ENCODE peak calls at places on chromosomes 1 and 21, in six cellular contexts. Q is heart right ventricle, F is aorta, D is PC-3, L is breast epithelium, X is heart left ventricle. B is an unnamed sample.

GRCh38 chr21:43374228-43374885 is 52.6 kb downstream of the SIK1 start:
- DNase-seq in X (no peak), L (no peak), D (no peak), F (no peak), Q (no peak), B (no peak)

GRCh38 chr1:70685300-70686286 is 274.5 kb downstream of the CTH start:
- DNase-seq in L (peak; percentile 44), D (peak; percentile 76), Q (peak; percentile 54), F (peak; percentile 72), X (peak; percentile 45), B (peak; percentile 33)

GRCh38 chr1:27161594-27161993 is 6.7 kb upstream of the SLC9A1 start:
- DNase-seq in F (no peak), L (no peak), D (peak; percentile 70), X (no peak), Q (no peak), B (no peak)

GRCh38 chr1:237864338-237865244 is 26.1 kb downstream of the ZP4 start:
- DNase-seq in Q (peak; percentile 58), F (peak; percentile 84), L (no peak), X (peak; percentile 67), D (peak; percentile 55), B (peak; percentile 50)

GRCh38 chr1:222161676-222162075 is 386.2 kb downstream of the HHIPL2 start:
- DNase-seq in Q (no peak), F (no peak), D (no peak), X (no peak), L (no peak), B (no peak)

GRCh38 chr1:223776075-223776814 is 63.9 kb downstream of the CAPN2 start:
- DNase-seq in F (no peak), X (no peak), L (peak; percentile 39), Q (no peak), D (peak; percentile 97), B (no peak)

GRCh38 chr1:2540816-2541492 is 10.9 kb upstream of the HES5 start:
- DNase-seq in F (no peak), D (no peak), Q (no peak), X (peak; percentile 56), L (no peak), B (no peak)

GRCh38 chr1:150764617-150765090 is 924 bp downstream of the CTSS start:
- DNase-seq in F (no peak), Q (no peak), X (no peak), L (no peak), D (peak; percentile 41), B (no peak)

GRCh38 chr1:93991269-93991668 is 82.0 kb upstream of the GCLM start:
- DNase-seq in L (no peak), D (no peak), Q (no peak), X (no peak), F (no peak), B (no peak)

GRCh38 chr1:75588779-75589475 is 22.0 kb downstream of the SLC44A5 start:
- DNase-seq in Q (no peak), D (peak; percentile 2), L (no peak), F (no peak), X (no peak), B (no peak)

GRCh38 chr1:167090289-167090942 is at the start of gene GPA33:
- DNase-seq in Q (no peak), F (no peak), X (no peak), D (no peak), L (no peak), B (no peak)

GRCh38 chr1:167631987-167632680 is 2.1 kb downstream of the RCSD1 start:
- DNase-seq in D (no peak), Q (no peak), L (no peak), F (no peak), X (no peak), B (no peak)

GRCh38 chr1:151340870-151341754 is 5.9 kb downstream of the RFX5 start:
- DNase-seq in D (peak; percentile 93), L (no peak), Q (peak; percentile 64), X (peak; percentile 43), F (no peak), B (no peak)

GRCh38 chr1:223337174-223337869 is 26.7 kb downstream of the SUSD4 start:
- DNase-seq in F (no peak), Q (no peak), D (no peak), L (no peak), X (no peak), B (no peak)

GRCh38 chr1:1204998-1205768 is 1.2 kb downstream of the TNFRSF18 start:
- DNase-seq in F (peak; percentile 70), L (no peak), X (no peak), Q (no peak), D (no peak), B (peak; percentile 38)
- H3K9me3 ChIP-seq in F (no peaks in the 10 kb centered on the region), L (no peaks in the 10 kb centered on the region), X (no peaks in the 10 kb centered on the region), Q (no peaks in the 10 kb centered on the region), D (no peaks in the 10 kb centered on the region), B (no peaks in the 10 kb centered on the region)

GRCh38 chr1:12809933-12810332 is 18.7 kb downstream of the PRAMEF1 start:
- DNase-seq in D (no peak), X (no peak), F (no peak), L (no peak), Q (no peak), B (no peak)

GRCh38 chr1:12810691-12811408 is 19.7 kb downstream of the PRAMEF1 start:
- DNase-seq in F (no peak), D (peak; percentile 6), X (no peak), Q (no peak), L (no peak), B (no peak)

GRCh38 chr1:12811409-12811784 is 19.8 kb downstream of the PRAMEF11 start:
- DNase-seq in F (no peak), X (no peak), Q (no peak), D (peak; percentile 20), L (no peak), B (no peak)
- H3K9me3 ChIP-seq in F (no peaks in the 10 kb centered on the region), X (no peaks in the 10 kb centered on the region), Q (peaks cover 5% of the 10 kb centered on the region), D (no peaks in the 10 kb centered on the region), L (no peaks in the 10 kb centered on the region), B (no peaks in the 10 kb centered on the region)

GRCh38 chr1:81119319-81119718 is 681.4 kb upstream of the ADGRL2 start:
- DNase-seq in X (no peak), L (no peak), F (no peak), D (no peak), Q (no peak), B (no peak)
- H3K9me3 ChIP-seq in X (no peaks in the 10 kb centered on the region), L (no peaks in the 10 kb centered on the region), F (no peaks in the 10 kb centered on the region), D (no peaks in the 10 kb centered on the region), Q (no peaks in the 10 kb centered on the region), B (no peaks in the 10 kb centered on the region)

GRCh38 chr1:100354971-100355394 is 2.7 kb downstream of the CDC14A start:
- DNase-seq in Q (no peak), D (peak; percentile 80), F (no peak), X (no peak), L (peak; percentile 40), B (no peak)

GRCh38 chr1:100352267-100353072 is at the start of gene CDC14A:
- DNase-seq in Q (peak; percentile 94), X (peak; percentile 93), F (peak; percentile 97), D (peak; percentile 92), L (peak; percentile 87), B (peak; percentile 96)

GRCh38 chr1:100351095-100351884 is 1.0 kb upstream of the CDC14A start:
- DNase-seq in X (peak; percentile 85), F (peak; percentile 95), D (peak; percentile 90), L (peak; percentile 63), Q (peak; percentile 86), B (peak; percentile 85)

GRCh38 chr1:100353073-100353801 is 931 bp downstream of the CDC14A start:
- DNase-seq in Q (peak; percentile 37), F (peak; percentile 78), D (no peak), L (peak; percentile 35), X (peak; percentile 43), B (no peak)

DNA sequence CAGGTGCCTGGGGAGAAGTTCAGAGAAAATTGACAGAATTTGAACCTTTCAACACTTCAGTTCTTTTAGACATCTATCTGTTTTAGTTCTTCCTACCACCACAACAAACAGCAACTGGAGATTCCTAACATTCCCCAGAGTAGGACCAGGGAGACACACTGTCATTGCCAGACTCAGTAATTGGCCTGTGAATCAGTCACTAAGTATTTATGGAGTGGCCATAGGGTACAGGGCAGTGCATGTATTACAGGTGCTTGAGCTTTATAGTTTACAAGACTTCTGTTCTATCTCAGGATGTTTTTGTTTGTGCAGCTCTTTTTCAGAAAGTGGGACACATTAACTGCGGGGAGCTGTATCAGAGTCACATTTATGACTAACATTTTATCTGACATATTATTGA is 1.7 kb downstream of the CDC14A start:
- DNase-seq in X (no peak), D (peak; percentile 85), L (no peak), Q (no peak), F (no peak), B (no peak)
- H3K9me3 ChIP-seq in X (no peaks in the 10 kb centered on the region), D (no peaks in the 10 kb centered on the region), L (no peaks in the 10 kb centered on the region), Q (no peaks in the 10 kb centered on the region), F (no peaks in the 10 kb centered on the region), B (no peaks in the 10 kb centered on the region)

DNA sequence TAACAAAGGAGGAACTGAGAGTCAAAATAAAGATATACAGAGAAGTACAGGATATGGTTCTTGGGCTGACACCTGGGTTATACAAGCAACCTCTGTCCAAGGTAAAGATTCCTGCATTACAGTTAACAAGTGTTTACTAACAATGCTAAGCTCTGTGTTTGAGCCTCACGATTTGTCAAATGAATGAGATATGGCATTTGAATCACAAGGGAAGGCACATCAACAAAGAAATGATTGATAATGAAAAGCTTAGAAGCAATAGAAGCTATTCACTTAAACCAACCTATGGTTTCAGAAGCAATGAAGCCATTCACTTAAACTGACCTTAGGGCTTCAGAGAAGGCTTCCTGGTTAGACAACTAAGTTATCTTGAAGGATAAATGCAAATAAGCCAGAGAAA is 199.5 kb downstream of the AGBL4 start:
- DNase-seq in Q (no peak), L (no peak), D (no peak), X (no peak), F (no peak), B (no peak)
- H3K9me3 ChIP-seq in Q (peaks cover 2% of the 10 kb centered on the region), L (peaks cover 7% of the 10 kb centered on the region), D (no peaks in the 10 kb centered on the region), X (no peaks in the 10 kb centered on the region), F (no peaks in the 10 kb centered on the region), B (peaks cover 2% of the 10 kb centered on the region)

DNA sequence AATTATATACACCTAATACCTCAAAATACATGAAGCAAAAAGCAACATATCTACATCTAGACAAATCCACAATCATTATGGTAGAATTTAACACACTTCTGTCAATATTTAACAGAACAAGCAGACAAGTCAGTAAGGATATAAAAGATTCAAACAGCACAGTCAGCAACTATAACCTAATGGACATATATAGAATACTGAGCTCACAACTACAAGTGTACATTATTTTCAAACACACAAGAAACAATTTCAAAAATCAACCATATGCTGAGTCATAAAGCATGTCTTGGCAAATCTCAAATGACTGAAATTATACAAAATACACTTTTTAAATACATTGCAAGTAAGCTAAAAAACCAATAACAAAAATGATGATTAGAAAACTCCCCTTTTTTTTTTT is 178.0 kb downstream of the TOMM20 start:
- DNase-seq in D (no peak), X (no peak), F (no peak), L (no peak), Q (no peak), B (no peak)
- H3K9me3 ChIP-seq in D (no peaks in the 10 kb centered on the region), X (no peaks in the 10 kb centered on the region), F (no peaks in the 10 kb centered on the region), L (peaks cover 5% of the 10 kb centered on the region), Q (peaks cover 13% of the 10 kb centered on the region), B (peaks cover 3% of the 10 kb centered on the region)

DNA sequence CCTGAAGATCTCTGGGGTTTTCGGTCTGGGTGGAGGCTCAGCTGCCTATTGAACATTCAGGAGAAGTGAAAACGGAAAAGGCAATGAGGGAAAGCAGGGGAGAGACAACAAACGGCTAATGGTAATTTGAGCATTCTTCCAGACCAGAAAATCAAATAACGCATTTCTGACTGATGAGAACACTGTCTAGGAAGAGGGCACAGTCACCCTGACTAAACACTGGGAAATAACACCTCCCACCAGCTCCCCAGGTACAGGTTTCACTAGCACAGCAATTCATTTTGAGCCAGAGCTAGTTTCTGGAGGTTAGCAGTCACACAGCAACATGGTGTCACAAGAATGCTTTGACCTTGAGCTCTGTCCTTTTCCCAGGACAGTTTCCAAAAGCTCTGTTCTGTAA is 21.1 kb downstream of the NCF2 start:
- DNase-seq in X (no peak), L (no peak), F (no peak), D (peak; percentile 82), Q (no peak), B (no peak)
- H3K9me3 ChIP-seq in X (no peaks in the 10 kb centered on the region), L (no peaks in the 10 kb centered on the region), F (no peaks in the 10 kb centered on the region), D (no peaks in the 10 kb centered on the region), Q (no peaks in the 10 kb centered on the region), B (no peaks in the 10 kb centered on the region)

B was measured in psoas muscle.